ENCODE peak calls at places on chromosome 4, in eight cellular contexts. B is lower lobe of right lung, V is WERI-Rb-1, R is uterus, Y is upper lobe of right lung, K is tibial nerve, Q is suprapubic skin, C is cardiac muscle cell. F is an unnamed sample.

GRCh38 chr4:6509587-6509986 is 37.2 kb upstream of the PPP2R2C start:
- DNase-seq in B (no peak), V (no peak), R (no peak), Y (peak; percentile 7), K (no peak), Q (no peak), C (no peak), F (no peak)

GRCh38 chr4:171875291-171875690 is 62.1 kb downstream of the GALNTL6 start:
- DNase-seq in B (no peak), V (no peak), R (no peak), Y (no peak), K (no peak), Q (no peak), C (no peak), F (no peak)

GRCh38 chr4:92090887-92091286 is 212.9 kb upstream of the GRID2 start:
- DNase-seq in B (no peak), V (no peak), R (no peak), Y (no peak), K (no peak), Q (no peak), C (no peak), F (no peak)

GRCh38 chr4:13733817-13734216 is 106.3 kb upstream of the BOD1L1 start:
- DNase-seq in B (no peak), V (no peak), R (no peak), Y (no peak), K (no peak), Q (no peak), C (peak; percentile 21), F (no peak)

GRCh38 chr4:121307441-121308327 is 73.1 kb downstream of the QRFPR start:
- DNase-seq in B (no peak), V (peak; percentile 53), R (no peak), Y (no peak), K (no peak), Q (no peak), C (peak; percentile 79), F (no peak)

GRCh38 chr4:39054497-39054896 is 7.5 kb upstream of the KLHL5 start:
- DNase-seq in B (no peak), V (peak; percentile 63), R (no peak), Y (no peak), K (no peak), Q (no peak), C (no peak), F (no peak)

GRCh38 chr4:107997001-107997788 is 7.5 kb downstream of the HADH start:
- DNase-seq in B (no peak), V (no peak), R (no peak), Y (no peak), K (no peak), Q (no peak), C (no peak), F (no peak)

GRCh38 chr4:75135068-75135825 is 202.3 kb downstream of the PARM1 start:
- DNase-seq in B (no peak), V (no peak), R (no peak), Y (no peak), K (no peak), Q (no peak), C (no peak), F (no peak)

GRCh38 chr4:105179539-105180401 is 33.1 kb downstream of the TET2 start:
- DNase-seq in B (no peak), V (no peak), R (no peak), Y (no peak), K (no peak), Q (no peak), C (no peak), F (no peak)

GRCh38 chr4:171891038-171891437 is 77.8 kb downstream of the GALNTL6 start:
- DNase-seq in B (no peak), V (no peak), R (no peak), Y (no peak), K (no peak), Q (no peak), C (no peak), F (no peak)

GRCh38 chr4:7692451-7693236 is 247.0 kb downstream of the AFAP1 start:
- DNase-seq in B (peak; percentile 20), V (no peak), R (no peak), Y (no peak), K (no peak), Q (no peak), C (no peak), F (no peak)

GRCh38 chr4:157172011-157172410 is 48.5 kb upstream of the GRIA2 start:
- DNase-seq in B (no peak), V (no peak), R (no peak), Y (no peak), K (no peak), Q (no peak), C (peak; percentile 22), F (no peak)

DNA sequence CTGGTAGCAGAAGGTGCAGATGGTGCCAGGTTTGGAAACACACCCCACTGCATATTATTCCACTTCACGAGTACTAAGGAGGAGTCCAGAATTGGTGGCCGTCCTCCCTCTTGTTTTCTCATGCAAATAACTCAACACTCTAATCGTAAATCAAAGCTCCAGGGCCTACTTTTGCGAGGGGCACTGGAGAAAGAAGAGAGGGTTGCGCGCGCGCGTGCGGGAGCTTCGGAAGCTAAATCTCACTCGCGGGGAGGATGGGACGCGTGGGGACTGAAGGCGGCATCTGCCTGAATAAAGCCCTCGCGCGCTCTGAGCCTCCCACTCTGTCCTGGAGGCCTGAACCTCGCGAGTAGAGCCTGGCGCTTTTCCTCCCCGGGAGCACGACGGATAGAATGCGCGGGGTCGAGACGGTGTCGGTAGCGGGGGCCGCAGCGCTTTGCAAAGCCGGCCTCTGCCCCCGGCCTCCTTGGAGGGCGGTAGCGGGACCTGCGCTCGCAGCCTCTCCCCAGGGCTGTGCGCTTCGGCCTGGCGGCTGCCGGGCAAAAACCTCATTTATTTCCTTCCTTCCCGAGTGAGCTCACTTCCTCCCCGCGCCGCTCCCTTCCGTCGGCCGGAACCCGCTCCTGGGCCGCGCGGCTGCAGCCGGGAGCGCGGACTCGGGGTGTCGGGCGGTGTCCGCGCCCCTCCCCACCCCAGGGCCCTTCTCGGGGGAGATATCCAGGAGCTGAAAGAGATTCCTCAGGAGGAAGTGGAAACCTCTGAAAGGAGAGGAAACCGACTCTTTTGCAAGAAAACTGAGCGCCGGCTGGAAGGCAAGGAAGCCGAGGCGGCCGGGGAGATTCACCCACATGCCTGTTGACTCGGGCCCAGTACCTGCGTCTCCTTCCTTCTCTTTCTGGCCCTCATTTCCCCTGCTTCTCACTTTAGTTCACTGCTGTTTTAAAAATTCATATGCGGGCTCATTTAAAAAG is 20.7 kb downstream of the HAND2 start:
- DNase-seq in B (no peak), V (no peak), R (peak; percentile 70), Y (no peak), K (no peak), Q (no peak), C (peak; percentile 85), F (no peak)
- H3K27ac ChIP-seq in B (no peak overlapping the region), V (no peak overlapping the region), R (peak overlapping the region; percentile 84), Y (no peak overlapping the region), K (peak overlapping the region; percentile 51), Q (no peak overlapping the region), C (peak overlapping the region; percentile 80), F (peak overlapping the region; percentile 76)

GRCh38 chr4:79298027-79298426 is 27.8 kb downstream of the NAA11 start:
- DNase-seq in B (no peak), V (no peak), R (no peak), Y (no peak), K (no peak), Q (no peak), C (no peak), F (no peak)
- TF ChIP-seq CTCF in B (no peak), V (no peak), R (no peak), Y (no peak), K (no peak), Q (no peak), C (no peak), F (no peak)

GRCh38 chr4:94244087-94244828 is 36.6 kb downstream of the SMARCAD1 start:
- DNase-seq in B (no peak), V (no peak), R (no peak), Y (no peak), K (no peak), Q (no peak), C (no peak), F (no peak)
- H3K27ac ChIP-seq in B (no peak overlapping the region), V (no peak overlapping the region), R (no peak overlapping the region), Y (no peak overlapping the region), K (no peak overlapping the region), Q (no peak overlapping the region), C (peak overlapping the region; percentile 63), F (no peak overlapping the region)

DNA sequence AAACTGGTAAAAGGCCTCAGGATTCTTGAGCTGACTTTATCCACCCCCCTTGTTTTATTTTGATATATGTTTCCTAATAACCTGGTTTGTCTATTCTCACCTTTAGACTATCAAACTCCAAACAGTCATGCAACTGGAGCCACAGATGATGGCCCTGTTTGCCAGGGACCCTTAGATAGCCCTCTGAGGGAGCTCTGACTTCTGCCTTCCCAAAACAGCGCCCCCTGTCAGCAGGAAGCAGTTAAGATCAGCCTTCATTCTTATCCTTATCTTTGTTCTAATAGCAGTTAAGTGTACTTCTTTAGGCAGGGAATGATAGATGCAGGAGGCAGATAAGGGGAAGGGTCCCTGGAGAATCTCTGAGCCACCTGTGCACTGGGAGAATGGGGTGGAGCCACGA is 27.5 kb upstream of the CXCL13 start:
- DNase-seq in B (no peak), V (no peak), R (no peak), Y (no peak), K (no peak), Q (no peak), C (no peak), F (no peak)
- TF ChIP-seq CTCF in B (no peak), V (no peak), R (no peak), Y (no peak), K (no peak), Q (no peak), C (peak; percentile 22), F (no peak)

GRCh38 chr4:184392748-184393334 is 81.5 kb downstream of the IRF2 start:
- DNase-seq in B (no peak), V (no peak), R (no peak), Y (no peak), K (no peak), Q (no peak), C (no peak), F (peak; percentile 62)
- H3K27ac ChIP-seq in B (peak overlapping the region; percentile 63), V (no peak overlapping the region), R (peak overlapping the region; percentile 54), Y (peak overlapping the region; percentile 65), K (peak overlapping the region; percentile 64), Q (peak overlapping the region; percentile 10), C (no peak overlapping the region), F (peak overlapping the region; percentile 46)

DNA sequence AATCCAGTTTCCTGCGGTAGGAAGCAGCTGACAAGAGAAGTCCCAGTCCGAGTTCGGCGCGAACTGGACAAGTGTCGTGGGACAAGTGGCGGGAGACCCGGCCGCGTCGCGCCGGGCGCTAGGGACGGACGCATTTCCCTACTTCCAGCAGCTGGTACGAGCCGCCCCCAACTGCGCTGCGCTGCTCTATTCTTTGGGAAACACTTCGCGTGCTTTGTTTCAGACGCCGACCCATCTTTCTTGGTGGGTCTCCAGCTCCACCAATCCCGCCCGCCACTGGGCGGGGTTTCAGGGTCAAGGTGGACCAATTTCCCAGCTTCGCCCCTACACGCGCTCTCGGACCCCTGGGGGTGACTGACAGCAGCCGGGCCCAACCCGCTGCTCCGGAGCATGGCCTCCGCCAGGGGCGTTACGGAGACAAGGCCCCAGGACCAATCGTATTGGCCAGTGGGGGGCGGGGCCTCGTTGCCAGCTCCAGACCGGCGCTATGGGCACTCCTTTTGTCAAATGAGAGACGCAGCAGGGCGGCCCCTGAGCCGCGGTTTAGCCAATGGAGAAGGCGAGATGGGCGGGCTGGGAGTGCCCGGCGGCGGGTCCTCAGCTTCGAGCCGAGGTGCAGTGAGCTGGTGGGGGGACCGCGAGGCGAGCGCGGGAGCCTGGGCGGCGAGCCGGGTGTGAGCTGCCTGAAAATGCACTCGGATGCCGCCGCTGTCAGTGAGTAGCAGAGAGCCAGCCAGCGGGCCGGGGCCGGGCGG is at the start of gene DCUN1D4:
- DNase-seq in B (peak; percentile 100), V (peak; percentile 100), R (peak; percentile 100), Y (peak; percentile 100), K (peak; percentile 100), Q (peak; percentile 100), C (peak; percentile 100), F (peak; percentile 100)
- TF ChIP-seq CTCF in B (peak; percentile 56), V (no peak), R (peak; percentile 67), Y (peak; percentile 50), K (peak; percentile 48), Q (no peak), C (peak; percentile 43), F (no peak)

GRCh38 chr4:169115897-169116254 is 105.8 kb upstream of the CBR4 start:
- DNase-seq in B (peak; percentile 49), V (no peak), R (no peak), Y (no peak), K (no peak), Q (no peak), C (peak; percentile 94), F (peak; percentile 73)
- H3K27ac ChIP-seq in B (no peak overlapping the region), V (no peak overlapping the region), R (no peak overlapping the region), Y (no peak overlapping the region), K (no peak overlapping the region), Q (peak overlapping the region; percentile 56), C (no peak overlapping the region), F (peak overlapping the region; percentile 77)

F was measured in ascending aorta.